ENCODE peak calls at places on chromosomes 4 and X, in five cellular contexts. D is CD4-positive, alpha-beta memory T cell; Q is SJSA1; J is upper lobe of right lung; N is tibial artery. V is an unnamed sample.

GRCh38 chr4:122854444-122854843 is 27.8 kb downstream of the FGF2 start:
- DNase-seq in D (no peak), Q (no peak), J (no peak), N (no peak), V (no peak)

GRCh38 chrX:38311743-38312142 is 15.6 kb downstream of the RPGR start:
- DNase-seq in D (no peak), Q (no peak), J (no peak), N (no peak), V (no peak)

GRCh38 chr4:151569650-151570049 is 160.7 kb downstream of the FHIP1A start:
- DNase-seq in D (no peak), Q (no peak), J (no peak), N (no peak), V (peak; percentile 16)

GRCh38 chr4:21077967-21078366 is 377.7 kb downstream of the PACRGL start:
- DNase-seq in D (no peak), Q (no peak), J (no peak), N (no peak), V (no peak)

GRCh38 chr4:74230902-74231499 is 73.1 kb downstream of the MTHFD2L start:
- DNase-seq in D (no peak), Q (peak; percentile 57), J (no peak), N (no peak), V (no peak)

GRCh38 chrX:71603618-71604017 is 14.7 kb downstream of the CXCR3 start:
- DNase-seq in D (no peak), Q (no peak), J (no peak), N (no peak), V (no peak)

GRCh38 chr4:825969-826330 is at the start of gene CPLX1:
- DNase-seq in D (no peak), Q (no peak), J (peak; percentile 66), N (no peak), V (peak; percentile 58)

GRCh38 chr4:15262396-15262795 is 165.4 kb upstream of the C1QTNF7 start:
- DNase-seq in D (no peak), Q (no peak), J (no peak), N (no peak), V (no peak)

GRCh38 chrX:152619897-152620296 is 17.8 kb upstream of the GABRQ start:
- DNase-seq in D (no peak), Q (no peak), J (no peak), N (no peak), V (no peak)

DNA sequence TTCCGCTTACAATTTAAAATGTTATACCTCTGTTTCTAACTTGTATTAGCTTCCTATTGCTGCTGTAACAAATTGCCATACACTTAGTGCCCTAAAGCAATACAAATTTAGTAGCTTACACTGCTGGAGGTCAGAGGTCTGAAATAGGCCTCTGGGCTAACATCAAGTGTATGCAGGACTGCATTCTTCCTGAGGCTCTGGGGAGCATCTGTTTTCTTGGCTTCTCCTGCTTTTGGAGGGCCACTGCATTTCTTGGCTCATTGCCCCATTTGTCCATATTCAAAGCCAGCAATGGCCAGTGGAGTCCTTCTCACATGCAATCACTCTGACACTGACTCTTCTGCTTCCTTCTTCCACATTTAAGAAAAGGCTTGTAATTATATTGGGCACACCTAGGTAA is 639.8 kb upstream of the INTU start:
- DNase-seq in D (no peak), Q (no peak), J (no peak), N (no peak), V (no peak)
- H3K4me3 ChIP-seq in D (no peak overlapping the region), Q (no peak overlapping the region), J (no peak overlapping the region), N (no peak overlapping the region), V (no peak overlapping the region)

GRCh38 chrX:7145454-7145853 is 2.1 kb upstream of the STS start:
- DNase-seq in D (no peak), Q (no peak), J (no peak), N (no peak), V (no peak)

GRCh38 chrX:7147431-7147977 is at the start of gene STS:
- DNase-seq in D (no peak), Q (peak; percentile 40), J (no peak), N (no peak), V (peak; percentile 79)

GRCh38 chrX:7146703-7147430 is 645 bp upstream of the STS start:
- DNase-seq in D (peak; percentile 17), Q (no peak), J (no peak), N (no peak), V (peak; percentile 61)

GRCh38 chrX:7147978-7148824 is at the start of gene PUDP:
- DNase-seq in D (peak; percentile 95), Q (peak; percentile 78), J (peak; percentile 92), N (peak; percentile 78), V (peak; percentile 88)

GRCh38 chrX:7146026-7146702 is 1.3 kb upstream of the STS start:
- DNase-seq in D (no peak), Q (no peak), J (no peak), N (no peak), V (no peak)
- H3K4me3 ChIP-seq in D (no peak overlapping the region), Q (no peak overlapping the region), J (no peak overlapping the region), N (no peak overlapping the region), V (no peak overlapping the region)

GRCh38 chr4:8237256-8237989 is 32.1 kb upstream of the HTRA3 start:
- DNase-seq in D (no peak), Q (no peak), J (no peak), N (no peak), V (no peak)
- H3K4me3 ChIP-seq in D (no peak overlapping the region), Q (no peak overlapping the region), J (no peak overlapping the region), N (no peak overlapping the region), V (no peak overlapping the region)

GRCh38 chrX:56385960-56386359 is 153.8 kb downstream of the KLF8 start:
- DNase-seq in D (no peak), Q (no peak), J (no peak), N (no peak), V (no peak)
- H3K4me3 ChIP-seq in D (peak overlapping the region; percentile 38), Q (no peak overlapping the region), J (no peak overlapping the region), N (no peak overlapping the region), V (no peak overlapping the region)

GRCh38 chrX:119852410-119853353 is at the start of gene UPF3B:
- DNase-seq in D (peak; percentile 94), Q (peak; percentile 97), J (peak; percentile 97), N (peak; percentile 97), V (peak; percentile 91)

DNA sequence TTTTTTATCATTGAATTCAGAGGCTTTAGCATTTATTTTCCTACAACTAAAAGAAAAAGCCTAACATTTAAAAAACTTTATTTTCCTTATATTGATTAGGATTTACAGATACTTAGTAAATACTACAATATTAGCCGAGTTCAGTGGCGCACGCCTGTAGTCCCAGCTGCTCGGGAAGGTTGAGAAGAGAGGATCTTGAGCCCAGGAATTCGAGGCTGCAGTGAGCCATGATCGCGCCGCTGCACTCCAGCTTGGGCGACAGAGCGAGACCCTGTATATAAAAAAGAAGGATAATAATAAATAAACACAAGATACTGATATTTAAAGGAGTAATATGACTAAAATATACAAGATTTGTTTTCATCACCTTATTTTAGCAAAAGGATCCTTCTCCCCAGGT is 686 bp upstream of the UPF3B start:
- DNase-seq in D (no peak), Q (no peak), J (no peak), N (no peak), V (no peak)
- H3K4me3 ChIP-seq in D (no peak overlapping the region), Q (peak overlapping the region; percentile 60), J (peak overlapping the region; percentile 72), N (peak overlapping the region; percentile 73), V (no peak overlapping the region)

GRCh38 chr4:25813705-25814104 is 49.1 kb downstream of the SEL1L3 start:
- DNase-seq in D (no peak), Q (peak; percentile 73), J (no peak), N (no peak), V (no peak)
- H3K4me3 ChIP-seq in D (no peak overlapping the region), Q (no peak overlapping the region), J (no peak overlapping the region), N (no peak overlapping the region), V (no peak overlapping the region)

GRCh38 chr4:54547299-54548097 is 110.3 kb upstream of the KIT start:
- DNase-seq in D (no peak), Q (no peak), J (no peak), N (no peak), V (no peak)
- H3K4me3 ChIP-seq in D (no peak overlapping the region), Q (no peak overlapping the region), J (no peak overlapping the region), N (no peak overlapping the region), V (no peak overlapping the region)

V was measured in pancreas.